ENCODE peak calls at places on chromosome 11, in four cellular contexts. M, O, R and S are unnamed samples.

GRCh38 chr11:3102641-3102921 is 45.4 kb upstream of the CARS1 start:
- DNase-seq in O (no peak), R (peak; percentile 18), M (no peak), S (no peak)

GRCh38 chr11:111963786-111964385 is 26.7 kb downstream of the DIXDC1 start:
- DNase-seq in O (no peak), R (no peak), M (no peak), S (no peak)

GRCh38 chr11:2943711-2944118 is 14.5 kb upstream of the PHLDA2 start:
- DNase-seq in M (peak; percentile 28), R (no peak), O (no peak), S (no peak)

GRCh38 chr11:33383075-33383919 is 126.1 kb downstream of the HIPK3 start:
- DNase-seq in O (no peak), M (no peak), R (no peak), S (no peak)

GRCh38 chr11:117678651-117679407 is 118.2 kb downstream of the DSCAML1 start:
- DNase-seq in M (no peak), O (no peak), R (peak; percentile 29), S (no peak)

GRCh38 chr11:65307298-65308229 is 7.1 kb upstream of the CDC42EP2 start:
- DNase-seq in M (no peak), R (no peak), O (no peak), S (no peak)

GRCh38 chr11:101848262-101848661 is 66.5 kb upstream of the CEP126 start:
- DNase-seq in R (no peak), O (no peak), M (no peak), S (no peak)

GRCh38 chr11:6653055-6653454 is 2.6 kb downstream of the DCHS1 start:
- DNase-seq in M (no peak), O (no peak), R (no peak), S (no peak)

GRCh38 chr11:4044971-4045646 is 49.5 kb upstream of the RRM1 start:
- DNase-seq in O (no peak), R (peak; percentile 34), M (peak; percentile 44), S (no peak)

GRCh38 chr11:116052603-116053537 is 548.7 kb upstream of the CADM1 start:
- DNase-seq in R (no peak), O (no peak), M (no peak), S (peak; percentile 30)

GRCh38 chr11:59582006-59582405 is 33.6 kb downstream of the OSBP start:
- DNase-seq in M (no peak), R (no peak), O (no peak), S (no peak)

GRCh38 chr11:67357831-67358555 is 4.6 kb upstream of the POLD4 start:
- DNase-seq in M (no peak), R (no peak), O (no peak), S (no peak)

GRCh38 chr11:43358308-43358669 is 431 bp upstream of the TTC17 start:
- DNase-seq in O (no peak), R (no peak), M (no peak), S (no peak)

GRCh38 chr11:650482-650881 is 13.4 kb downstream of the DRD4 start:
- DNase-seq in M (no peak), O (no peak), R (no peak), S (no peak)

GRCh38 chr11:112784323-112785073 is 176.7 kb upstream of the NCAM1 start:
- DNase-seq in M (peak; percentile 86), R (peak; percentile 86), O (peak; percentile 67), S (peak; percentile 79)

GRCh38 chr11:83023410-83023809 is 48.3 kb downstream of the RAB30 start:
- DNase-seq in R (no peak), O (no peak), M (no peak), S (no peak)

GRCh38 chr11:77038029-77038824 is 4.0 kb downstream of the B3GNT6 start:
- DNase-seq in R (no peak), M (no peak), O (no peak), S (no peak)

GRCh38 chr11:18001191-18001590 is 11.7 kb downstream of the SERGEF start:
- DNase-seq in O (no peak), R (no peak), M (no peak), S (no peak)

GRCh38 chr11:124754309-124754708 is 2.3 kb upstream of the VSIG2 start:
- DNase-seq in O (no peak), M (no peak), R (no peak), S (no peak)

GRCh38 chr11:107591446-107592236 is 694 bp downstream of the ELMOD1 start:
- DNase-seq in R (no peak), O (peak; percentile 13), M (peak; percentile 8), S (no peak)

GRCh38 chr11:36417154-36417553 is 92.9 kb downstream of the TRAF6 start:
- DNase-seq in R (no peak), O (no peak), M (no peak), S (no peak)

GRCh38 chr11:79287952-79288351 is 152.9 kb downstream of the TENM4 start:
- DNase-seq in M (peak; percentile 14), R (no peak), O (no peak), S (no peak)

GRCh38 chr11:11931461-11932055 is 76.9 kb downstream of the DKK3 start:
- DNase-seq in R (no peak), M (no peak), O (no peak), S (peak; percentile 44)

GRCh38 chr11:88175004-88175706 is at the start of gene RAB38:
- DNase-seq in M (peak; percentile 35), R (no peak), O (peak; percentile 20), S (peak; percentile 33)

DNA sequence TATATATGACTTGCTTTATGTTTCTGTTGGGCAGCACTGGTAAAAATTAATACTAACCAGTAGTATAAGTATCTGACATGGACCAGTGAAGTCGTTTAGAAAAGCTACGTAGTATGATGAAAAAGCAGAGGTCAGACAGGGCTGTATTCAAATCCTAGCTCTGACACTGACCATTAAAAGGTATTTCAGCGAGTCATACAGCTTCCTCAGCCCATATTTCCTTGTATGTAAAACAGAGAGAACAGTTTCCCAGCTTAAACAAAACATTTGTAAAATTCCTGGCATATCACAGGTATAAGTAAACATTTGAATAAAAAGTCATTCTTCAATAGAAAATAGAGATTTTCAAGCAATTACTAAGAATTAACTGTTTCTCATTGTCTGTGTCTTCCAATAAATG is 4.2 kb downstream of the NOX4 start:
- DNase-seq in M (no peak), R (no peak), O (no peak), S (no peak)
- H3K4me3 ChIP-seq in M (no peak overlapping the region), R (no peak overlapping the region), O (no peak overlapping the region), S (no peak overlapping the region)

GRCh38 chr11:64296236-64296635 is 3.9 kb upstream of the CATSPERZ start:
- DNase-seq in O (no peak), R (no peak), M (no peak), S (no peak)
- H3K4me1 ChIP-seq in O (peaks cover 35% of the 10 kb centered on the region), R (peaks cover 31% of the 10 kb centered on the region), M (peaks cover 4% of the 10 kb centered on the region), S (peaks cover 30% of the 10 kb centered on the region)

DNA sequence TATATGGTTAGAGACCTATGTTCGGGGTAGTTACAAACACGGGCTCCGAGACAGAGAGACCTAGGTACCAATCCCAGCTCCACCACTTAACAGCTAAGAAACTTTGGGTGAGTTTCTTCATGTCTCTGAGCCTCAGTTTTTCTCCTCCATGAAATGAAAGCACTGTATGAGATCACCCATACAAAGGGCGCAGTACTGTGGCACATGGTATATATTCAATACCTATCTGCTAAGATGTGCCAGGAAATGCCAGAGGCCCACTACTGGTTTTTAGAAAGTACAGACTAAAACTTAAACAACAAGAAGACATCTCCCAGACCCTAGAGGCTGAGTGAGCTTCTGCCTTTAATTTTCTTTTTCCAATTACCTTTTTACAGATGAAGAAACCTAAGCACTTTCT is 69.5 kb downstream of the SLC1A2 start:
- DNase-seq in M (no peak), O (no peak), R (no peak), S (no peak)
- H3K27ac ChIP-seq in M (no peak overlapping the region), O (no peak overlapping the region), R (no peak overlapping the region), S (no peak overlapping the region)

GRCh38 chr11:30322162-30322561 is 742 bp upstream of the ARL14EP start:
- DNase-seq in O (no peak), R (no peak), M (no peak), S (no peak)
- H3K4me3 ChIP-seq in O (peak overlapping the region; percentile 69), R (peak overlapping the region; percentile 79), M (no peak overlapping the region), S (peak overlapping the region; percentile 61)

DNA sequence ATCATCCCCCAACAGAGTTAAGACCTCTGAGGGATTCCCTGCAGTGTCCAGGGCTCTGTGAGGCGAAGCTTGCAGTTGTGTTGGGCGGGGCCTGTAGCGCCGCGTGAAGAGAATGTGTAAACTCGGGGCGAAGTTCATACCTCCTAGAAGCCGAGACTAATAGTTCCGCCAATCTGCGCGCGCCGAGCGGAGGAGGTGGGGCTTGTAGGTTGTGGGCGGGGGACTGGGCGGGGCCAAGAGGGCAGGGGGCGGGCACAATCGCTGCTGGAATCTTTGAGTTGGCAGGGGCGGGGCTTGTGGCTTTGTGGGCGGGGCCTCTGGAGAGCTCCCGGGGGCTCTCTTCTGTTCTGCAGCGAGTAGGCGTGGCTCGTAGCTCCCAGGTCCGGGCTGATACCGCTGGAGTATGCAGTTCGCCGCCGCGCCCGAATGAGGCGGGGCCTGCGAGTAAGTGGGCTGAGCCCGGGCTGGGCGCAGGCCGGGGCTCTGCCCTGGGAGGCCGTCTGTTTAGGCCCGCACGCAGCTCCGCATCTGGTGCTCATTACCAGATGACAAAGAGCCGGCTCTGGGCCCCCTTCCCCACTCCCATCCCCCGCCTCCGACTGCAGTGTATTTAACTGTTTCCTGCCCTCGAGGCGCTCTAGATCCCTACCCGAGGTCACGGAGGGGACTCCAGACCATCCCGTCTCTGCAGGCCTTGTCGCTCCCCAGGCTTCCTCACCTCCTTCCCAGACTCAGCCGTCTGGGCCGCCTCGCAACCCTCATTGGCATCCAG is 4.1 kb downstream of the CD248 start:
- DNase-seq in M (peak; percentile 99), O (peak; percentile 99), R (peak; percentile 99), S (peak; percentile 99)
- H3K4me1 ChIP-seq in M (peaks cover 2% of the 10 kb centered on the region), O (peaks cover 10% of the 10 kb centered on the region), R (peaks cover 25% of the 10 kb centered on the region), S (no peaks in the 10 kb centered on the region)

GRCh38 chr11:85685131-85685819 is 720 bp downstream of the CCDC89 start:
- DNase-seq in M (peak; percentile 24), O (no peak), R (peak; percentile 46), S (peak; percentile 37)
- H3K27ac ChIP-seq in M (peak overlapping the region; percentile 65), O (peak overlapping the region; percentile 72), R (no peak overlapping the region), S (peak overlapping the region; percentile 83)

DNA sequence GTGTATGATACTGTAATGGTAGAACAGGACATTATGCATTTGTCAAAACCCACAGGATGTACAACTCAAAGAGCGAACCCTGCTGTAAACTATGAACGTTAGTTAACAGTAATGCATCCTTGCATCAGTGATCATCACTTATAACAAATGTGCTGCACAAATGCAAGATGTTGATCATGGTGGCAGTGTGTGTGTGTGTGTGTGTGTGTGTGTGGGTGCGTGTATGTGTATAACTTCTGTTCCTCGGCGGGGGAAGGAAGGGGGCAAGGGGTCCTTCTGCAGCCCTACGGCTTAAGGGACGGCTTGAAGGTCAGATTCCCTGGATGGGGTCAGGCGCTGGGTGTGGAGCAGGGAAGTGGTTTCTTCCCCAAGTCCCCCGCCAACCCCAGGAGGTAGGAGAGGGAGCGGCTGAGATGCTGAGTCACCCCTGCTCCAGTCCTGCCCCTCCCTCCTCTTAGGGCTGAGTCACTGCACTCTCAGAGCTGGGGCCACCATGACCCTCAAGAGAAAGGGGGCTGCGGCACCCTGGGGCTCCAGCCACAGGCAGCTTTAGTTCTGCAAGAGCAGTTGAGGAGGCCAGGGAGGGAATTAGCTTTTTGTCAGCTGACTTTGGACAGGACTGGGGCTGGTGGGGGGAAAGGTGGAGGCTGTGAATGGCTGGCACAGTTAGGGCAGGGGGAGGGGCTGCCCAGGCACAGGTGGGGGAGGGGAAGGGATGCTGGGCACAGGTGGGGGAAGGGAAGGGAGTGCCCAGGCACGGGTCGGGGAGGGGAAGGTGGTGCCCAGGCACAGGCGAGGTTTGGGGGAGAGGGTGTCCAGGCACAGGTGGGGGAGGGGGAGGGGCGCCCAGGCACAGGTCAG is 8.8 kb upstream of the CTSD start:
- DNase-seq in O (no peak), M (peak; percentile 69), R (peak; percentile 76), S (peak; percentile 71)
- H3K4me3 ChIP-seq in O (no peak overlapping the region), M (no peak overlapping the region), R (no peak overlapping the region), S (no peak overlapping the region)

GRCh38 chr11:44750440-44751005 is 23.8 kb downstream of the TSPAN18 start:
- DNase-seq in O (no peak), M (no peak), R (no peak), S (no peak)
- H3K4me1 ChIP-seq in O (peaks cover 41% of the 10 kb centered on the region), M (peaks cover 14% of the 10 kb centered on the region), R (peaks cover 59% of the 10 kb centered on the region), S (peaks cover 8% of the 10 kb centered on the region)